ENCODE peak calls at places on chromosomes 5 and 9, in nine cellular contexts. I, J, N, H, G, Q, P, L and D are unnamed samples.

GRCh38 chr9:91117474-91117891 is 244.2 kb downstream of the AUH start:
- DNase-seq in Q (no peak), N (no peak), H (peak; percentile 85), P (no peak), J (no peak), L (no peak), G (no peak), I (peak; percentile 42), D (no peak)

GRCh38 chr5:151082976-151083651 is 2.3 kb upstream of the TNIP1 start:
- DNase-seq in L (no peak), H (no peak), J (no peak), N (peak; percentile 85), Q (peak; percentile 36), G (no peak), I (no peak), P (no peak), D (no peak)

GRCh38 chr9:21758540-21758939 is 43.9 kb upstream of the MTAP start:
- DNase-seq in P (no peak), J (no peak), N (no peak), Q (no peak), I (no peak), G (no peak), H (no peak), L (no peak), D (no peak)

GRCh38 chr5:2251751-2252150 is 369.0 kb upstream of the IRX4 start:
- DNase-seq in G (no peak), J (no peak), L (no peak), Q (no peak), N (no peak), P (no peak), H (no peak), I (no peak), D (no peak)

GRCh38 chr5:392431-392988 is 50.5 kb upstream of the EXOC3 start:
- DNase-seq in G (no peak), L (no peak), Q (peak; percentile 58), N (no peak), P (no peak), H (peak; percentile 66), I (no peak), J (no peak), D (no peak)

GRCh38 chr5:138936225-138936967 is 61.3 kb upstream of the LRRTM2 start:
- DNase-seq in L (no peak), P (no peak), I (no peak), Q (no peak), G (no peak), H (peak; percentile 45), J (no peak), N (no peak), D (no peak)

GRCh38 chr9:134294228-134295071 is 31.8 kb upstream of the RXRA start:
- DNase-seq in P (no peak), L (no peak), J (no peak), G (peak; percentile 35), I (no peak), Q (no peak), H (peak; percentile 89), N (no peak), D (no peak)

GRCh38 chr9:107992269-107992668 is 502.7 kb upstream of the KLF4 start:
- DNase-seq in H (no peak), P (no peak), N (no peak), L (no peak), G (no peak), J (no peak), Q (no peak), I (no peak), D (no peak)

GRCh38 chr5:67530609-67531255 is 334.1 kb upstream of the CD180 start:
- DNase-seq in G (no peak), Q (no peak), L (no peak), I (no peak), N (no peak), H (no peak), P (no peak), J (no peak), D (no peak)

GRCh38 chr5:69432412-69433206 is 17.7 kb downstream of the MARVELD2 start:
- DNase-seq in P (no peak), L (no peak), Q (no peak), G (no peak), N (no peak), H (no peak), J (no peak), I (no peak), D (no peak)

GRCh38 chr9:83441390-83441789 is 96.8 kb downstream of the FRMD3 start:
- DNase-seq in J (no peak), H (no peak), G (no peak), L (peak; percentile 84), Q (no peak), I (no peak), N (no peak), P (peak; percentile 51), D (no peak)

GRCh38 chr9:77474903-77475302 is 173.2 kb downstream of the GNA14 start:
- DNase-seq in Q (no peak), I (no peak), G (no peak), L (no peak), N (no peak), H (no peak), P (no peak), J (no peak), D (no peak)

GRCh38 chr5:156359452-156359851 is 32.5 kb downstream of the SGCD start:
- DNase-seq in J (no peak), G (no peak), L (no peak), N (no peak), Q (peak; percentile 96), I (no peak), H (no peak), P (no peak), D (no peak)

GRCh38 chr9:12391839-12392509 is 301.2 kb upstream of the TYRP1 start:
- DNase-seq in G (no peak), P (no peak), L (no peak), H (no peak), J (no peak), I (no peak), N (no peak), Q (no peak), D (no peak)

GRCh38 chr9:125600194-125600593 is 106.8 kb downstream of the MAPKAP1 start:
- DNase-seq in Q (no peak), P (peak; percentile 62), G (no peak), L (no peak), I (no peak), H (no peak), J (peak; percentile 10), N (no peak), D (peak; percentile 71)

GRCh38 chr5:133234273-133234672 is 182.5 kb downstream of the HSPA4 start:
- DNase-seq in G (no peak), Q (no peak), N (no peak), P (no peak), L (no peak), H (no peak), I (no peak), J (no peak), D (no peak)

GRCh38 chr5:58450018-58450417 is 9.9 kb downstream of the PLK2 start:
- DNase-seq in G (no peak), Q (no peak), N (no peak), H (no peak), P (no peak), L (no peak), I (no peak), J (no peak), D (no peak)

GRCh38 chr5:159764283-159764927 is 151.9 kb upstream of the ADRA1B start:
- DNase-seq in J (no peak), G (no peak), L (peak; percentile 59), Q (peak; percentile 94), H (no peak), N (no peak), P (no peak), I (no peak), D (no peak)

GRCh38 chr5:125612356-125613149 is 810.7 kb upstream of the GRAMD2B start:
- DNase-seq in N (peak; percentile 18), H (no peak), G (no peak), P (peak; percentile 69), J (peak; percentile 37), I (no peak), Q (no peak), L (peak; percentile 22), D (no peak)

GRCh38 chr5:99156688-99157087 is 227.9 kb upstream of the CHD1 start:
- DNase-seq in L (no peak), P (no peak), N (no peak), G (no peak), H (no peak), Q (no peak), I (no peak), J (no peak), D (no peak)
- TF ChIP-seq POLR2A in L (no peak), P (no peak), N (no peak), G (no peak), H (no peak), Q (no peak), I (no peak), J (no peak), D (no peak)

GRCh38 chr9:136312436-136312835 is 8.5 kb upstream of the CCDC187 start:
- DNase-seq in G (peak; percentile 78), H (peak; percentile 77), N (no peak), J (no peak), Q (peak; percentile 58), L (peak; percentile 51), P (peak; percentile 67), I (peak; percentile 67), D (no peak)
- H3K27ac ChIP-seq in G (no peak overlapping the region), H (no peak overlapping the region), N (no peak overlapping the region), J (no peak overlapping the region), Q (no peak overlapping the region), L (no peak overlapping the region), P (no peak overlapping the region), I (no peak overlapping the region), D (no peak overlapping the region)

DNA sequence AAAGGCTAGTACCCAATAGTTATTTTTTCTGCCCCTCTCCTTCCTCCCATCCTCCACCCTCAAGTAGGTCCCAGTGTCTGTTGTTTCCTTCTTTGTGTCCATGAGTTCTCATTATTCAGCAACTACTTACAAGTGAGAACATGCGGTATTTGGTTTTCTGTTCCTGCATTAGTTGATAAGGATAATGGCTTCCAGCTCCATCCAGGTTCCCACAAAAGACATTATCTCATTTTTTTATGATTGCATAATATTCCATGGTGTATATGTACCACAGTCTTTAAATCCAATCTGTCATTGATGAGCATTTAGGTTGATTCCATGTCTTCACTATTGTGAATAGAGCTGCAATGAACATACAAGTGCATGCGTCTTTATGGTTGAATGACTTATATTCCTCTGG is 128.3 kb upstream of the ANKRD55 start:
- DNase-seq in G (no peak), N (no peak), J (no peak), L (no peak), P (no peak), H (no peak), I (no peak), Q (no peak), D (no peak)
- H3K4me1 ChIP-seq in G (no peaks in the 10 kb centered on the region), N (no peaks in the 10 kb centered on the region), J (peaks cover under 1% of the 10 kb centered on the region), L (peaks cover 3% of the 10 kb centered on the region), P (peaks cover 36% of the 10 kb centered on the region), H (peaks cover 2% of the 10 kb centered on the region), I (peaks cover 11% of the 10 kb centered on the region), Q (peaks cover 4% of the 10 kb centered on the region), D (peaks cover 23% of the 10 kb centered on the region)

DNA sequence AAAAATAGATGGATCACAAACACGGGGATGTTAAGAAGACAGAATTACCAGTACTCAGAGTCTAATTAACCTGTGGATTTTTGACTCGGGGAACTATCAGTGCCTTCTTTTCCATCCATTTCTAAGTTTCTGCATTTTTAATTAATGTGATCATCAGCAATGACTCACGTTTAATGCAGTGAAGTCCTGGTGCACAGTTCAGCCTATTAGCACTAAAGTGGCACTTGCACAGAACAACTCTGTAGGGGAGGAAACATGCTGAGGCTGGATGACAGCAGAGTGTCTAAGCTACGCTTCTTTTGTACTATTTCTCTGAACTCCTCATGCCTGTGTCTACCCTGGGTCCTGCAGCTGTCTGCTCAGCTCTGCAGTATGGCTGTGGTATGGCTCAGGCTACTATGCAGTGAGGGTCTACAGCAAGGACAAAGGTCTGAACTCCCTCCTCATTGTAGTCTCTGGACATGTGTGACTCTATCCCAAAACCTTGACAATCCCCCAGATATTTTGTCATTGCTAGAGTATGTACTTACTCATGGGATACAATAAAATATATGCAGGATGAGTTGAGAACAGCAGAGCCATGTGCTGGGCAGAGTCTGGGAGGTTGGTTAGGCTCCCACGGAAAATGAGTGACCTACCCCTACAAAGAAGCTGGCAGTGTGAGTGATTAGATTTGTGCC is 147.8 kb downstream of the GHR start:
- DNase-seq in I (no peak), N (no peak), P (no peak), H (no peak), G (no peak), Q (peak; percentile 1), L (no peak), J (no peak), D (no peak)
- TF ChIP-seq POLR2A in I (no peak), N (no peak), P (no peak), H (no peak), G (no peak), Q (no peak), L (no peak), J (no peak), D (no peak)